ENCODE peak calls at places on chromosome 22, in six cellular contexts. I, L, M, T, A and R are unnamed samples.

GRCh38 chr22:37481347-37481907 is 4.8 kb downstream of the MFNG start:
- DNase-seq in I (no peak), L (no peak), A (no peak), T (no peak), M (no peak), R (no peak)

GRCh38 chr22:30649430-30650007 is 13.9 kb downstream of the SLC35E4 start:
- DNase-seq in L (no peak), I (no peak), A (no peak), T (peak), M (no peak), R (no peak)

GRCh38 chr22:35838849-35839646 is 121.4 kb downstream of the APOL5 start:
- DNase-seq in T (peak), I (no peak), L (no peak), A (peak), M (no peak), R (no peak)

GRCh38 chr22:44925465-44926123 is 84.2 kb downstream of the PHF21B start:
- DNase-seq in A (no peak), L (no peak), M (no peak), I (no peak), T (no peak), R (no peak)

GRCh38 chr22:26527167-26527566 is 14.9 kb upstream of the TFIP11 start:
- DNase-seq in T (no peak), A (no peak), M (no peak), I (no peak), L (no peak), R (no peak)

GRCh38 chr22:28955817-28956216 is 72.4 kb downstream of the ZNRF3 start:
- DNase-seq in M (peak), T (no peak), I (no peak), L (no peak), A (no peak), R (no peak)

GRCh38 chr22:29003975-29004646 is 57.5 kb downstream of the C22orf31 start:
- DNase-seq in I (peak), T (no peak), A (peak), L (no peak), M (no peak), R (peak)

GRCh38 chr22:30251661-30252226 is 5.2 kb upstream of the LIF start:
- DNase-seq in L (peak), A (no peak), T (no peak), M (no peak), I (no peak), R (no peak)

GRCh38 chr22:41341990-41342389 is 39.8 kb upstream of the TEF start:
- DNase-seq in M (peak), I (no peak), L (no peak), T (no peak), A (no peak), R (no peak)

GRCh38 chr22:30224161-30224857 is 22.2 kb downstream of the LIF start:
- DNase-seq in I (no peak), L (no peak), T (peak), A (no peak), M (peak), R (no peak)

GRCh38 chr22:17359501-17359900 is 9.8 kb upstream of the CECR2 start:
- DNase-seq in T (no peak), A (no peak), L (no peak), I (no peak), M (no peak), R (no peak)

GRCh38 chr22:37985751-37986281 is 1.5 kb upstream of the SOX10 start:
- DNase-seq in M (no peak), T (no peak), A (no peak), I (no peak), L (no peak), R (no peak)

GRCh38 chr22:38397189-38398097 is 57.6 kb downstream of the KCNJ4 start:
- DNase-seq in A (no peak), I (peak), M (no peak), T (no peak), L (no peak), R (peak)

GRCh38 chr22:27642104-27642800 is 159.3 kb downstream of the MN1 start:
- DNase-seq in T (no peak), M (no peak), L (peak), A (peak), I (no peak), R (no peak)

GRCh38 chr22:23219787-23220484 is 39.6 kb downstream of the BCR start:
- DNase-seq in I (no peak), T (no peak), M (peak), A (no peak), L (no peak), R (no peak)

GRCh38 chr22:17712441-17712840 is 61.8 kb downstream of the BID start:
- DNase-seq in L (no peak), I (no peak), T (no peak), M (no peak), A (no peak), R (no peak)

GRCh38 chr22:41526802-41527799 is 17.2 kb downstream of the POLR3H start:
- DNase-seq in T (no peak), A (no peak), L (peak), I (peak), M (no peak), R (peak)

GRCh38 chr22:45067731-45068130 is 57.9 kb upstream of the PHF21B start:
- DNase-seq in T (no peak), L (no peak), A (no peak), M (no peak), I (no peak), R (no peak)

GRCh38 chr22:37241351-37242142 is 2.5 kb downstream of the RAC2 start:
- DNase-seq in T (no peak), I (no peak), M (no peak), L (peak), A (no peak), R (no peak)

GRCh38 chr22:40238425-40239344 is 61.0 kb downstream of the TNRC6B start:
- DNase-seq in T (no peak), M (no peak), A (no peak), L (no peak), I (no peak), R (no peak)

GRCh38 chr22:43867839-43868652 is 5.7 kb upstream of the SULT4A1 start:
- DNase-seq in I (peak), A (no peak), T (no peak), M (no peak), L (no peak), R (peak)
- TF ChIP-seq JUND in I (no peak), A (no peak), T (no peak), M (no peak), L (no peak), R (no peak)

GRCh38 chr22:49590851-49591445 is 236.7 kb downstream of the BRD1 start:
- DNase-seq in M (no peak), T (no peak), L (no peak), I (peak), A (no peak), R (no peak)

GRCh38 chr22:49589301-49589700 is 238.4 kb downstream of the BRD1 start:
- DNase-seq in L (no peak), A (no peak), I (no peak), M (no peak), T (no peak), R (no peak)

GRCh38 chr22:49590381-49590780 is 237.3 kb downstream of the BRD1 start:
- DNase-seq in L (no peak), M (no peak), T (no peak), I (peak), A (no peak), R (no peak)

GRCh38 chr22:49588739-49589138 is 238.9 kb downstream of the BRD1 start:
- DNase-seq in M (no peak), I (no peak), T (no peak), L (no peak), A (no peak), R (no peak)

DNA sequence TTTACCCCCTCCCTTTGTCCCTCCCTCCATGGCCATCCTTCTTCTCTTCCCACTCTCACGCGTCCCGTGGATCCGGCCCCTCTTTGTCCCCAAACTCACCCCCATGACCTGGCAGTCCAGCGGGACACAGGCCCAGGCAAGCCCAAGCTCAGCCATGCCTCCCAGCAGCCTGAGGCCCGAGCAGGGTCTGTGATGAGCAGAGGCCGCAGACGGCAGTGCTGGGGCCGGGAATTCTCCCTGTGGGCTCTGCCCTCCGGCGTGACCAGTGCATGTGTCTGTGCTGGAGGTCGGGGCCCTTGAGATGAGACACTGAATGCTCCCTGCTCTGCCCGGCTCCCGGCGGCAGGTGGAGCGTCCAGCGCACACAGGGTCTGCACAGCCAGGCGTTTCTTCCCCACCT is 237.9 kb downstream of the BRD1 start:
- DNase-seq in L (no peak), M (no peak), A (no peak), T (no peak), I (no peak), R (no peak)
- TF ChIP-seq JUND in L (no peak), M (no peak), A (no peak), T (no peak), I (no peak), R (no peak)

DNA sequence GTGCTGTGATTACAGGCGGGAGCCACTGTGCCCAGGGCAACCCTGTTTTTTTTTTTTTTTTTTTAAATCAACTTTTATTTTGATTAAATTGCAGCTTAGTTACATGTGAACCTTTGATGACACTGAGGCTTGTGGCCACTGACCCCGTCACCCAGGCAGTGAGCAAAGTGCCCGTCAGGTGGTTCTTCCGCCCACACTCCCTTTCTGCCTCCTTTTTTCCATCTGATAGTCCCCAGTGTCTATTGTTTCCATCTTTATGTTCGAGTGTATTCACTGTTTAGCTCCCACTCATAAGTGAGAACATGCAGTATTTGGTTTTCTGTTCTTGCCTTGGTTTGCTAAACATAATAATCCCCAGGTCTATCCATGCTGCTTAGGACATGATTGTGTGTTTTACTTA is 110.9 kb upstream of the GRK3 start:
- DNase-seq in T (no peak), I (no peak), L (no peak), M (no peak), A (no peak), R (no peak)
- TF ChIP-seq JUND in T (no peak), I (no peak), L (no peak), M (no peak), A (no peak), R (no peak)

DNA sequence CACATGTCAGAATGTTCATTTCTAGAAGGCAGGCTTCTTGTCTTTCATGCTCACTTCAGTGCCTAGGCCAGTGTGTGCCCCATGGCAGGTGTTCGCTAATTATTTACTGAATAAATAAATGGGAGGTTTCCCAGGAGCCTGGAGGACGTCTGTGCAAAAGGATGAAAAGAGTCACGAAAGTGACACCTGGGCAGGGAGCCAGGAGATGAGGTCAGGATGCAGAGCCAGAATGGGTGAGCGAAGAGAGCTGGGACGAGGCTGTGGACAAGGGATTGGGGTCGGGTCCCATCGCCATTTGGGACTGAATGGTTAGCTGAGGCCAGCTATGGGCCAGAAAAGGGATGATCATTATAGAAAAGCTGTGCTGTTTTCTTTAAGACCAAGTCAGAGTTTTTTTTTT is 560.4 kb downstream of the TBC1D22A start:
- DNase-seq in A (no peak), L (no peak), T (no peak), I (no peak), M (no peak), R (no peak)
- TF ChIP-seq JUND in A (no peak), L (no peak), T (no peak), I (no peak), M (no peak), R (no peak)

GRCh38 chr22:42608481-42609361 is 6.0 kb downstream of the POLDIP3 start:
- DNase-seq in L (no peak), A (no peak), I (no peak), M (no peak), T (no peak), R (no peak)
- TF ChIP-seq JUND in L (no peak), A (no peak), I (no peak), M (no peak), T (no peak), R (no peak)